ENCODE peak calls at places on chromosomes 11 and 22, in six cellular contexts. One of them, this sample, is unnamed.
A peak's percentile ranks its signal among the peaks of the same experiment; 100 is the strongest.

GRCh38 chr22:43635101-43635500 is 177.0 kb downstream of the EFCAB6 start:
- DNase-seq in dorsolateral prefrontal cortex: no peak
- DNase-seq in neuronal stem cell: no peak
- DNase-seq in adrenal gland: no peak
- DNase-seq in T-cell: no peak
- DNase-seq in IMR-90: no peak
- DNase-seq in this sample: no peak

GRCh38 chr22:40472579-40472978 is 102.2 kb downstream of the SGSM3 start:
- DNase-seq in dorsolateral prefrontal cortex: no peak
- DNase-seq in neuronal stem cell: no peak
- DNase-seq in adrenal gland: no peak
- DNase-seq in T-cell: no peak
- DNase-seq in IMR-90: no peak
- DNase-seq in this sample: no peak

GRCh38 chr11:24198458-24198857 is 298.4 kb upstream of the LUZP2 start:
- DNase-seq in dorsolateral prefrontal cortex: no peak
- DNase-seq in neuronal stem cell: no peak
- DNase-seq in adrenal gland: no peak
- DNase-seq in T-cell: no peak
- DNase-seq in IMR-90: peak; percentile 41
- DNase-seq in this sample: no peak

GRCh38 chr11:120255519-120255866 is 15.6 kb downstream of the POU2F3 start:
- DNase-seq in dorsolateral prefrontal cortex: no peak
- DNase-seq in neuronal stem cell: no peak
- DNase-seq in adrenal gland: no peak
- DNase-seq in T-cell: no peak
- DNase-seq in IMR-90: no peak
- DNase-seq in this sample: no peak

GRCh38 chr11:46991391-46991790 is 54.8 kb downstream of the CSTPP1 start:
- DNase-seq in dorsolateral prefrontal cortex: no peak
- DNase-seq in neuronal stem cell: no peak
- DNase-seq in adrenal gland: no peak
- DNase-seq in T-cell: no peak
- DNase-seq in IMR-90: no peak
- DNase-seq in this sample: no peak

GRCh38 chr22:35664955-35665577 is 16.8 kb downstream of the APOL6 start:
- DNase-seq in dorsolateral prefrontal cortex: no peak
- DNase-seq in neuronal stem cell: no peak
- DNase-seq in adrenal gland: no peak
- DNase-seq in T-cell: no peak
- DNase-seq in IMR-90: no peak
- DNase-seq in this sample: no peak

GRCh38 chr11:57700425-57700824 is 11.6 kb downstream of the MED19 start:
- DNase-seq in dorsolateral prefrontal cortex: no peak
- DNase-seq in neuronal stem cell: no peak
- DNase-seq in adrenal gland: no peak
- DNase-seq in T-cell: no peak
- DNase-seq in IMR-90: no peak
- DNase-seq in this sample: no peak

GRCh38 chr22:37126383-37126782 is 16.9 kb upstream of the TMPRSS6 start:
- DNase-seq in dorsolateral prefrontal cortex: no peak
- DNase-seq in neuronal stem cell: no peak
- DNase-seq in adrenal gland: no peak
- DNase-seq in T-cell: no peak
- DNase-seq in IMR-90: no peak
- DNase-seq in this sample: no peak

GRCh38 chr22:35172452-35172851 is 84.8 kb upstream of the HMGXB4 start:
- DNase-seq in dorsolateral prefrontal cortex: no peak
- DNase-seq in neuronal stem cell: no peak
- DNase-seq in adrenal gland: no peak
- DNase-seq in T-cell: no peak
- DNase-seq in IMR-90: no peak
- DNase-seq in this sample: no peak

GRCh38 chr11:114317738-114318137 is 21.5 kb downstream of the NNMT start:
- DNase-seq in dorsolateral prefrontal cortex: peak; percentile 16
- DNase-seq in neuronal stem cell: peak; percentile 51
- DNase-seq in adrenal gland: no peak
- DNase-seq in T-cell: no peak
- DNase-seq in IMR-90: peak; percentile 67
- DNase-seq in this sample: no peak

This sample was measured in central memory CD4-positive, alpha-beta T cell.